ENCODE peak calls at places on chromosomes 3 and 15, in eight cellular contexts. D is sigmoid colon, Z is stomach, Y is suprapubic skin, I is HCT116, M is prostate gland, S is K562, F is upper lobe of left lung. B is an unnamed sample.

GRCh38 chr3:140053794-140054193 is 118.8 kb downstream of the CLSTN2 start:
- DNase-seq in F (no peak), S (no peak), M (no peak), Z (no peak), D (no peak), Y (no peak), I (no peak), B (no peak)

GRCh38 chr3:138497021-138497420 is 62.6 kb downstream of the ESYT3 start:
- DNase-seq in I (no peak), D (no peak), Z (no peak), M (no peak), Y (no peak), F (no peak), S (no peak), B (no peak)

GRCh38 chr3:16849795-16850194 is 35.0 kb upstream of the PLCL2 start:
- DNase-seq in S (no peak), F (no peak), Z (no peak), M (no peak), I (no peak), D (no peak), Y (no peak), B (no peak)

GRCh38 chr3:20622304-20622703 is 436.3 kb upstream of the SGO1 start:
- DNase-seq in M (no peak), F (no peak), D (no peak), S (no peak), Z (no peak), Y (no peak), I (no peak), B (no peak)

GRCh38 chr3:11499144-11499543 is 144.6 kb downstream of the VGLL4 start:
- DNase-seq in I (no peak), Z (no peak), M (no peak), S (no peak), Y (no peak), F (no peak), D (no peak), B (no peak)

GRCh38 chr15:101490408-101490891 is 943 bp upstream of the PCSK6 start:
- DNase-seq in Z (peak), M (no peak), Y (no peak), I (no peak), F (no peak), D (no peak), S (no peak), B (no peak)

GRCh38 chr3:177589921-177590336 is 392.6 kb upstream of the TBL1XR1 start:
- DNase-seq in I (peak), Y (no peak), M (no peak), F (no peak), Z (no peak), S (no peak), D (no peak), B (no peak)

GRCh38 chr3:51371943-51372557 is 13.0 kb upstream of the MANF start:
- DNase-seq in Y (peak), I (peak), M (peak), D (no peak), Z (peak), F (no peak), S (peak), B (no peak)

GRCh38 chr3:126753191-126754160 is 49.4 kb downstream of the CHCHD6 start:
- DNase-seq in D (no peak), Y (no peak), I (no peak), F (peak), Z (no peak), S (no peak), M (peak), B (no peak)

GRCh38 chr15:101578443-101578894 is 73.7 kb downstream of the TM2D3 start:
- DNase-seq in M (peak), Z (peak), D (no peak), S (no peak), I (peak), Y (no peak), F (peak), B (no peak)

GRCh38 chr15:79002631-79003030 is 57.8 kb upstream of the CTSH start:
- DNase-seq in I (no peak), Y (no peak), S (no peak), M (no peak), F (peak), Z (no peak), D (no peak), B (no peak)

GRCh38 chr3:13874891-13875290 is 5.0 kb downstream of the WNT7A start:
- DNase-seq in S (no peak), F (peak), Y (no peak), I (no peak), M (no peak), Z (no peak), D (no peak), B (no peak)

GRCh38 chr15:62250176-62250575 is 85.1 kb upstream of the C2CD4B start:
- DNase-seq in Z (no peak), S (no peak), I (no peak), D (no peak), Y (no peak), F (no peak), M (no peak), B (no peak)

GRCh38 chr15:66408254-66408653 is 21.5 kb downstream of the MAP2K1 start:
- DNase-seq in M (no peak), Z (no peak), I (no peak), F (no peak), Y (no peak), S (peak), D (no peak), B (no peak)

GRCh38 chr3:169815590-169816150 is 3.0 kb upstream of the LRRC34 start:
- DNase-seq in S (no peak), Z (no peak), M (no peak), Y (no peak), I (no peak), D (no peak), F (no peak), B (no peak)

GRCh38 chr3:7439101-7439500 is 578.2 kb downstream of the GRM7 start:
- DNase-seq in F (no peak), Z (no peak), S (no peak), M (no peak), D (no peak), I (no peak), Y (no peak), B (no peak)

GRCh38 chr3:11558918-11559815 is 84.5 kb downstream of the VGLL4 start:
- DNase-seq in M (no peak), S (no peak), I (no peak), F (peak), Z (no peak), Y (peak), D (no peak), B (peak)

DNA sequence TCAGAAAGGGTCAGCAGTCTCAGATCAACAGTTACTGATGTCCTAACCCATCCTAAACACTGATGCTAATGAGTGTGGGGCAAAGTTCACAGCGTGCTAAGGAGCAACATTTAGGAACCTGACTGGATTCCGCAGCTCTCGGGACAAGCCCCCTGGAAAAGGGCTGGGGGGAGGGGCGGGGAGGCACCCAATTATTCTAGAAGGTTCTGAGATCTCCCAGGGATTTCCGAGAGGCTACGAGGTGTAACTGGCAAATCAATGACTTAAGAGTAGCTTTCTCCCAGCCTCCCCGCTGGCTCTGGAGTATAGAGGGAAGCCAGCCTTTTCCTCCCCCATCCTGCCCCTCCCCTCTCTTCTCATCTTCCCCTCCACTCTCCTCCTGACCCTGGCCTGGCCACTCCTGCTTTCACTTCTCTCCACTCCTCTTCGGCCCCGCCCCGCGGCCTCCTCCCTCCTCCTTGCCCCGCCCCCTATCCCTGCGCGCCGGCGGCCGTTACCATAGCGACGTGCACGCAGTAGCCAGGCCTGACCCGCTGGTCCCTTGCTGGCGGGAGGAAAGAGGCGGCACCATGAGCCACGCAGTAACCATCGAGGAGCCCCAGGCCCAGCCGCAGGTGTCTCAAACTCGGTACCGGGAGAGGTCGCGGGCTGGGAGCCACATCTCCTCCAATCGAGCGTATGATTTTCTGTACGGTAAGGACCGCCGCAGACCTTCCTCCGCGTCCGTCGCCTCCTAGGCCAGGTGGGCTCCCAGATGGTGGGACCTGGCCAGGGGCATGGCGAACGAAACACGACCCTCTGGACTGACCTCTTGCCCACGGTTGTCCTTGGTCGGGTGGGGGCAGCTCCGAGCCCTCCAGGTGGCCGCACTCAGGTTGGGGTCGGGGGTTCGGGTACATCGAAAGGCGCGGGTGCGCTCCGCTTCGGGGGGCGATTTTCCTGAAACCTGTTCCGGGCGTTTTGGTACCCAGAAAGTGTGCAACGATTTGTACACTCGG is at the start of gene CFAP91:
- DNase-seq in D (peak), I (peak), Y (peak), Z (peak), M (peak), F (peak), S (peak), B (peak)
- TF ChIP-seq POLR2A in D (no peak), I (no peak), Y (no peak), Z (no peak), M (no peak), F (no peak), S (no peak), B (no peak)

GRCh38 chr3:4158329-4158728 is 144.8 kb upstream of the SETMAR start:
- DNase-seq in S (no peak), F (no peak), M (no peak), I (no peak), D (no peak), Y (no peak), Z (no peak), B (no peak)

GRCh38 chr3:4163006-4163405 is 140.2 kb upstream of the SETMAR start:
- DNase-seq in I (no peak), D (no peak), Y (no peak), S (no peak), M (no peak), F (no peak), Z (no peak), B (no peak)

GRCh38 chr3:4166540-4166939 is 136.6 kb upstream of the SETMAR start:
- DNase-seq in D (no peak), M (no peak), Z (no peak), F (no peak), Y (no peak), I (no peak), S (no peak), B (no peak)

GRCh38 chr3:4162132-4162531 is 141.0 kb upstream of the SETMAR start:
- DNase-seq in M (no peak), D (no peak), F (no peak), S (no peak), Y (no peak), I (no peak), Z (peak), B (no peak)
- H3K27ac ChIP-seq in M (no peak), D (no peak), F (no peak), S (no peak), Y (no peak), I (no peak), Z (no peak), B (no peak)

DNA sequence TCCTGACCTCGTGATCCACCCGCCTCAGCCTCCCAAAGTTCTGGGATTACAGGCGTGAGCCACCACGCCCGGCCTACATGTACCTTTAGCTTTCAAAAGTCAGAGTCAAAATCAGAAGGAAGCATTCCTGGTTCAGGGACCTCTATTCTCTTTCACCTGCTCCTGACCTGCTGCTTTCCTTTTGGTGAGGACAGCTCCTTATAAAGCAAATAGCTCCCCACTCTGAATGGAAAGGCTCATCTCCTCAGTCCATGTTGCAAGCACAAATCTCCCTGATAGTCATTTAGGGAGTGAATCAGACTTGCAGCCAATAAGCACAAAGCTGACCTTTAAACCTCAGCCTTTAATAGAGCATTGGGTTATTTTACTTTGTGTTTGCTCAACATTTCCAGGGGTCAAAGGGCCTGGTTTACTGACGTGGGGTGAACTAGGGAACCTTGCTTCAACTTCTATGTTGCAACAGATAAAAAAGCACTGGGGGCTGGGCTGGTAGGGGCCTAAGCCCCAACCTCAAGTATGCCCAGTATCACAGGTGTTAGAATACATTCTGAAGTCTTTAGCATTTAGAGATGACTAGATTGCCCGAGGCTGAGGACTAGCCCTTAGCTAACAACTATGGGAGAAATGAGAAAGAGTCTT is 43.1 kb downstream of the THRB start:
- DNase-seq in D (no peak), M (no peak), I (no peak), F (no peak), Z (no peak), S (no peak), Y (no peak), B (no peak)
- TF ChIP-seq POLR2AphosphoS5 in D (no peak), M (no peak), I (no peak), F (no peak), Z (peak), S (no peak), Y (no peak), B (no peak)

DNA sequence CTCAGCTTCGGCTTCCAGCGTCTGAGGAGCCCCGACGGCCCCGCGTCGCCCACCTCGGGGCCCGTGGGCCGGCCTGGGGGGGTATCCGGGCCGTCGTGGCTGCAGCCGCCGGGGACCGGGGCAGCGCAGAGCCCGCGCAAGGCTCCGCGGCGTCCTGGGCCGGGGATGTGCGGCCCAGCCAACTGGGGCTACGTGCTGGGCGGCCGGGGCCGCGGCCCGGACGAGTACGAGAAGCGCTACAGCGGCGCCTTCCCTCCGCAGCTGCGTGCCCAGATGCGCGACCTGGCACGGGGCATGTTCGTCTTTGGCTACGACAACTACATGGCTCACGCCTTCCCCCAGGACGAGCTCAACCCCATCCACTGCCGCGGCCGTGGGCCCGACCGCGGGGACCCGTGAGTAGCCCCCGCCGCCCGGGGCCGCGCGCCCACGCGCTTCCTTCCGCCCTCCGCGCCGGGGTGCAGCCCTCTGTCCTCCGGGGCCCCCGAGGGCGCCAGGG is 462 bp downstream of the EDEM1 start:
- DNase-seq in S (peak), F (peak), Z (no peak), I (no peak), Y (peak), M (no peak), D (peak), B (no peak)
- TF ChIP-seq POLR2A in S (no peak), F (no peak), Z (no peak), I (no peak), Y (no peak), M (no peak), D (no peak), B (no peak)

GRCh38 chr3:165455360-165455759 is 259.2 kb upstream of the SLITRK3 start:
- DNase-seq in M (no peak), Y (no peak), I (no peak), F (no peak), S (no peak), Z (no peak), D (no peak), B (no peak)

GRCh38 chr3:165457096-165457495 is 260.9 kb upstream of the SLITRK3 start:
- DNase-seq in F (no peak), S (no peak), Z (no peak), Y (no peak), M (no peak), D (no peak), I (no peak), B (no peak)

GRCh38 chr3:165459924-165460540 is 263.8 kb upstream of the SLITRK3 start:
- DNase-seq in Z (no peak), Y (no peak), F (no peak), I (no peak), S (no peak), M (no peak), D (no peak), B (no peak)

GRCh38 chr3:165462616-165463334 is 266.6 kb upstream of the SLITRK3 start:
- DNase-seq in M (no peak), F (no peak), Z (no peak), I (no peak), S (no peak), D (no peak), Y (no peak), B (no peak)

DNA sequence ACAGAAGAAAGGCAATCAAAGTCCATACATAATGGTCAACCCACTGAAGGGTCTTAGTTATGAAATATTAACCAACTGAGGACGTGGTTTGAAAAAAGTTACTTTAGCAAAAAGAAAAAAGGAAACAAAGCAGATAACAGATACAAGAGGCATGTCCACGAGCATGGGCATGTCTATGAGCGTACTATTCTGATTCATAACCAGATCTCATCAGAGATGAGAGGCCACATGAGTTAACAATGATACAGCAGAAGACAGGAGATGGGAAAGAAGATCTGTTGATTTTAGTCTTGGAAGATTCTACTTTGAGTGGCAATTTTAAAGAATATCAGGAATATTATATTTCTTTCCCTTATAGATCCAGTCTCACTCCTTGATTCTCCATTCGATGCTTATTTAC is 262.9 kb upstream of the SLITRK3 start:
- DNase-seq in M (no peak), D (no peak), Z (no peak), F (no peak), I (no peak), Y (no peak), S (no peak), B (no peak)
- H3K27ac ChIP-seq in M (no peak), D (no peak), Z (no peak), F (no peak), I (no peak), Y (no peak), S (no peak), B (no peak)

GRCh38 chr15:95261546-95261945 is 1030.2 kb downstream of the MCTP2 start:
- DNase-seq in F (no peak), Z (no peak), Y (no peak), S (no peak), I (no peak), M (no peak), D (no peak), B (no peak)

GRCh38 chr15:95262866-95263564 is 1031.7 kb downstream of the MCTP2 start:
- DNase-seq in M (no peak), S (no peak), F (no peak), I (no peak), Y (no peak), D (no peak), Z (no peak), B (no peak)

GRCh38 chr15:95265419-95265997 is 1034.1 kb downstream of the MCTP2 start:
- DNase-seq in F (no peak), Z (no peak), I (no peak), Y (no peak), S (no peak), D (no peak), M (no peak), B (no peak)

GRCh38 chr15:95266481-95267061 is 1035.2 kb downstream of the MCTP2 start:
- DNase-seq in Y (no peak), F (no peak), D (peak), I (no peak), M (no peak), S (no peak), Z (no peak), B (no peak)

DNA sequence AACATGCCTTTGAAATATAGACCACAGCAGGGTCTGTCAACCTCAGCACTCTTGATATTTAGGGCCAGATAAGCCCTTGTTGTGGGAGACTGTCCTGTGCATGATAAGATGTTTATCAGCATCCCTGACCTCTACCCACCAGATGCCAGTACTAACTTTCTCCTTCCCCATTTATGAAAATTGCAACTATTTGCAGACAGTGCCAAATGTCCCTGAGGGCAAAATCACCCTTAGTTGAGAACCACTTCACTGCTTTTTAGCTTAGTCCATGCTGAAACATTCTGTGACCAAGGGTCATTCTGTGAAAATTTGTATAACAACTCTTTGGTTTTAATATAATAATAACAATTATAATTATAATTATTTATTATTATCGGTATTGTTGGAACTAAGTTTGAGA is 1032.4 kb downstream of the MCTP2 start:
- DNase-seq in S (no peak), Z (no peak), I (no peak), Y (no peak), M (no peak), F (no peak), D (no peak), B (no peak)
- TF ChIP-seq POLR2AphosphoS5 in S (no peak), Z (no peak), I (no peak), Y (no peak), M (no peak), F (no peak), D (no peak), B (no peak)

GRCh38 chr3:184756151-184756681 is 44.4 kb upstream of the MAGEF1 start:
- DNase-seq in F (no peak), Y (no peak), M (no peak), Z (no peak), I (no peak), D (no peak), S (no peak), B (no peak)
- TF ChIP-seq POLR2A in F (no peak), Y (no peak), M (no peak), Z (no peak), I (no peak), D (no peak), S (no peak), B (no peak)